ENCODE peak calls at places on chromosome 3, in five cellular contexts. H is dorsolateral prefrontal cortex, V is OCI-LY7, J is neural progenitor cell, E is H1. S is an unnamed sample.

GRCh38 chr3:12175844-12176453 is 17.2 kb upstream of the TIMP4 start:
- DNase-seq in V (peak; percentile 27), H (no peak), E (no peak), J (peak; percentile 79), S (peak; percentile 73)

GRCh38 chr3:34263014-34263714 is 464.7 kb downstream of the PDCD6IP start:
- DNase-seq in V (no peak), E (no peak), H (no peak), J (no peak), S (no peak)

GRCh38 chr3:69767571-69767970 is 28.3 kb downstream of the MITF start:
- DNase-seq in J (no peak), E (no peak), V (no peak), H (peak; percentile 86), S (peak; percentile 57)

GRCh38 chr3:188446014-188446413 is 292.1 kb downstream of the LPP start:
- DNase-seq in H (no peak), V (peak; percentile 90), J (no peak), E (no peak), S (no peak)

GRCh38 chr3:190017575-190018288 is 103.0 kb downstream of the P3H2 start:
- DNase-seq in J (peak; percentile 36), V (no peak), H (no peak), E (no peak), S (no peak)

GRCh38 chr3:99023590-99024192 is 122.2 kb upstream of the DCBLD2 start:
- DNase-seq in E (no peak), H (no peak), V (peak; percentile 64), J (peak; percentile 38), S (no peak)

GRCh38 chr3:162302983-162303624 is 806.5 kb downstream of the OTOL1 start:
- DNase-seq in E (no peak), H (no peak), V (no peak), J (no peak), S (no peak)

GRCh38 chr3:168116279-168116678 is 20.6 kb upstream of the GOLIM4 start:
- DNase-seq in E (no peak), V (no peak), J (no peak), H (no peak), S (peak; percentile 67)

GRCh38 chr3:151152626-151153025 is 50.4 kb downstream of the GPR171 start:
- DNase-seq in E (no peak), J (no peak), H (no peak), V (no peak), S (no peak)

GRCh38 chr3:26657406-26657976 is 34.9 kb downstream of the LRRC3B start:
- DNase-seq in J (no peak), E (no peak), H (no peak), V (no peak), S (no peak)

GRCh38 chr3:190883973-190884832 is 21.7 kb upstream of the GMNC start:
- DNase-seq in V (peak; percentile 67), E (peak; percentile 27), J (peak; percentile 72), H (no peak), S (no peak)

GRCh38 chr3:10273697-10274305 is 18.9 kb downstream of the GHRL start:
- DNase-seq in J (no peak), V (no peak), H (no peak), E (no peak), S (no peak)

GRCh38 chr3:178711753-178712152 is 175.5 kb downstream of the KCNMB2 start:
- DNase-seq in J (no peak), H (no peak), V (no peak), E (no peak), S (no peak)

GRCh38 chr3:124492824-124493223 is 237.4 kb upstream of the UMPS start:
- DNase-seq in V (peak; percentile 4), H (no peak), J (no peak), E (peak; percentile 49), S (no peak)

GRCh38 chr3:151171145-151171544 is 31.9 kb downstream of the GPR171 start:
- DNase-seq in H (no peak), E (no peak), J (no peak), V (peak; percentile 38), S (no peak)

GRCh38 chr3:197420115-197420514 is 121.7 kb upstream of the DLG1 start:
- DNase-seq in H (no peak), J (no peak), E (no peak), V (no peak), S (no peak)

GRCh38 chr3:197847866-197848401 is 56.9 kb downstream of the LRCH3 start:
- DNase-seq in J (no peak), V (peak; percentile 77), E (no peak), H (no peak), S (no peak)

GRCh38 chr3:31900583-31900982 is 80.5 kb downstream of the OSBPL10 start:
- DNase-seq in J (no peak), E (no peak), H (no peak), V (no peak), S (no peak)

GRCh38 chr3:64651286-64651685 is 36.5 kb downstream of the ADAMTS9 start:
- DNase-seq in E (no peak), J (no peak), H (no peak), V (no peak), S (no peak)

GRCh38 chr3:64650710-64651109 is 37.1 kb downstream of the ADAMTS9 start:
- DNase-seq in J (no peak), E (no peak), H (no peak), V (no peak), S (no peak)

GRCh38 chr3:64653101-64653500 is 34.7 kb downstream of the ADAMTS9 start:
- DNase-seq in V (no peak), E (no peak), H (no peak), J (no peak), S (no peak)

GRCh38 chr3:64650096-64650622 is 37.6 kb downstream of the ADAMTS9 start:
- DNase-seq in H (no peak), J (no peak), V (no peak), E (no peak), S (no peak)

DNA sequence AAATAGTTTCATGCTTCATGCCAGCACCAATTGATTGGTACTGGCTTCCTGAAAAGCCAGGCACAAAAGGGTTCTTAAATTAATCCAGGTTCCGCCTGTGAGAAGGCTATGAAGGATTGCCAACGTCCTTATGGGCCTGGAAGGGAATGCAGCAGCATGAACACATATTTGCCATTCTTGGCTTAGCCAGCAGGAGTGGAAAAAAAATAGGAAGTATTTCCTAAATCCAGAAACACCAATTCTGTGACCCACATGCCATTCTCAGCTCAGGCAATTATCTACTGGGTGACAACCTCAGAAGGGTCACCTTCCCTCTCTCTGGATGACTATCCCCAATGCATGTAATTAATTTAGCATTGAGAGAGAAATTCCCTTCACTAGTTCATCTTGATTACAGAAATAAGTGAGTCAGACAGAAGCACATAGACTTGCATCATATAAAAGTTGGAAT is 36.0 kb downstream of the ADAMTS9 start:
- DNase-seq in V (no peak), H (no peak), E (no peak), J (peak; percentile 42), S (no peak)
- H3K27ac ChIP-seq in V (no peak overlapping the region), H (no peak overlapping the region), E (no peak overlapping the region), J (no peak overlapping the region), S (no peak overlapping the region)

GRCh38 chr3:79473993-79474392 is 293.8 kb downstream of the ROBO1 start:
- DNase-seq in V (no peak), H (no peak), E (no peak), J (no peak), S (no peak)
- H3K27ac ChIP-seq in V (no peak overlapping the region), H (no peak overlapping the region), E (no peak overlapping the region), J (no peak overlapping the region), S (no peak overlapping the region)

DNA sequence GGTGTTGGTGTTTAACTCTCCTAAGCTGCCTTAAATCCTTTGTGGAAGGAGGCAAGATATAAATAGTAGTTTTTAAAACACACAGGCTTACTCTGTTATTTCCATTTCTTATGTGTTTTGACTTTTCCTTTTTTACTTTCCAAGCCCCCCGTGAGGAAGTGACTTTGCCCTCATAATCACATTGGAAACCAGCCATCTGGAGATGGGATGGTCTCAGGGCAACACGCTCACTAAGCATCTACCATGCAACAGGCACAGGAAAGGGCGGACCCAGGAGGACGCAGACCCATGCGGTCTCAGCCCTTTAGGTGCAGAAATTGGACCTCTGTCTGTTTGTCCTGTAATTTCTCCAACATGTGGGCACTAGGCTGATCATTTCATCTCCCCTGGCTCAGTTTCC is 115.7 kb downstream of the PDZRN3 start:
- DNase-seq in V (no peak), E (no peak), J (no peak), H (no peak), S (no peak)
- H3K27ac ChIP-seq in V (no peak overlapping the region), E (no peak overlapping the region), J (no peak overlapping the region), H (peak overlapping the region; percentile 22), S (no peak overlapping the region)

GRCh38 chr3:52574056-52574965 is 37.9 kb downstream of the UQCC5 start:
- DNase-seq in V (no peak), J (no peak), H (no peak), E (no peak), S (no peak)

GRCh38 chr3:52568066-52568465 is 31.7 kb downstream of the UQCC5 start:
- DNase-seq in E (no peak), V (no peak), J (no peak), H (no peak), S (no peak)

GRCh38 chr3:52572221-52572620 is 35.8 kb downstream of the UQCC5 start:
- DNase-seq in H (no peak), E (no peak), J (no peak), V (no peak), S (no peak)

GRCh38 chr3:52570076-52570475 is 33.7 kb downstream of the UQCC5 start:
- DNase-seq in V (no peak), H (no peak), J (no peak), E (no peak), S (no peak)
- H3K27ac ChIP-seq in V (no peak overlapping the region), H (no peak overlapping the region), J (no peak overlapping the region), E (no peak overlapping the region), S (no peak overlapping the region)

GRCh38 chr3:45509768-45510129 is 84.8 kb upstream of the LIMD1 start:
- DNase-seq in J (no peak), V (no peak), E (no peak), H (no peak), S (no peak)
- H3K27ac ChIP-seq in J (no peak overlapping the region), V (no peak overlapping the region), E (peak overlapping the region; percentile 68), H (peak overlapping the region; percentile 73), S (no peak overlapping the region)

S was measured in upper lobe of right lung.